ENCODE peak calls at places on chromosomes 11 and 22, in seven cellular contexts. Y, X, H, F, W, Q and G are unnamed samples.

GRCh38 chr11:68313574-68314202 is 1.3 kb downstream of the LRP5 start:
- DNase-seq in Y (no peak), X (no peak), H (no peak), F (no peak), W (no peak), Q (no peak), G (no peak)

GRCh38 chr11:43748095-43748494 is 67.6 kb downstream of the HSD17B12 start:
- DNase-seq in Y (no peak), X (no peak), H (no peak), F (no peak), W (no peak), Q (no peak), G (no peak)

GRCh38 chr11:46808804-46809431 is 37.2 kb downstream of the CKAP5 start:
- DNase-seq in Y (no peak), X (peak; percentile 27), H (no peak), F (no peak), W (no peak), Q (no peak), G (no peak)

GRCh38 chr11:65524010-65524746 is 705 bp upstream of the SCYL1 start:
- DNase-seq in Y (no peak), X (no peak), H (no peak), F (peak; percentile 21), W (no peak), Q (no peak), G (no peak)

GRCh38 chr11:10233581-10233980 is 60.4 kb downstream of the SBF2 start:
- DNase-seq in Y (no peak), X (no peak), H (no peak), F (no peak), W (peak; percentile 67), Q (no peak), G (no peak)

GRCh38 chr11:69213964-69214363 is 58.2 kb downstream of the SMIM38 start:
- DNase-seq in Y (no peak), X (no peak), H (no peak), F (no peak), W (no peak), Q (no peak), G (no peak)

GRCh38 chr11:71421392-71421950 is 26.7 kb downstream of the DHCR7 start:
- DNase-seq in Y (no peak), X (no peak), H (no peak), F (no peak), W (no peak), Q (no peak), G (no peak)

GRCh38 chr11:7655253-7656217 is 17.8 kb downstream of the CYB5R2 start:
- DNase-seq in Y (no peak), X (no peak), H (no peak), F (no peak), W (no peak), Q (no peak), G (no peak)

GRCh38 chr11:87405843-87406242 is 368.1 kb downstream of the TMEM135 start:
- DNase-seq in Y (no peak), X (no peak), H (no peak), F (no peak), W (no peak), Q (no peak), G (no peak)

GRCh38 chr11:72753341-72754148 is 1.3 kb upstream of the ARAP1 start:
- DNase-seq in Y (no peak), X (no peak), H (no peak), F (no peak), W (no peak), Q (no peak), G (no peak)

GRCh38 chr22:31938258-31938657 is 6.1 kb upstream of the YWHAH start:
- DNase-seq in Y (no peak), X (no peak), H (no peak), F (no peak), W (no peak), Q (no peak), G (no peak)

GRCh38 chr11:69444381-69445130 is 36.9 kb upstream of the LINC01488 start:
- DNase-seq in Y (no peak), X (peak; percentile 45), H (peak; percentile 30), F (no peak), W (peak; percentile 64), Q (peak; percentile 87), G (peak; percentile 95)

GRCh38 chr11:92340839-92341238 is 116.2 kb downstream of the FAT3 start:
- DNase-seq in Y (no peak), X (no peak), H (peak; percentile 25), F (peak; percentile 32), W (no peak), Q (no peak), G (peak; percentile 20)

GRCh38 chr11:83566948-83567347 is 280.8 kb upstream of the CCDC90B start:
- DNase-seq in Y (no peak), X (peak; percentile 47), H (no peak), F (no peak), W (peak; percentile 44), Q (no peak), G (no peak)

GRCh38 chr11:44189986-44190882 is 94.8 kb downstream of the EXT2 start:
- DNase-seq in Y (no peak), X (no peak), H (no peak), F (no peak), W (no peak), Q (no peak), G (no peak)

GRCh38 chr11:103420593-103420992 is 311.4 kb downstream of the DYNC2H1 start:
- DNase-seq in Y (no peak), X (no peak), H (no peak), F (no peak), W (peak; percentile 82), Q (no peak), G (no peak)

GRCh38 chr11:112871909-112872511 is 89.2 kb upstream of the NCAM1 start:
- DNase-seq in Y (no peak), X (no peak), H (no peak), F (peak; percentile 63), W (no peak), Q (no peak), G (no peak)

GRCh38 chr11:118175031-118175531 is 1.4 kb downstream of the SCN2B start:
- DNase-seq in Y (no peak), X (no peak), H (no peak), F (no peak), W (no peak), Q (no peak), G (peak; percentile 55)

GRCh38 chr11:9815486-9816136 is 151.7 kb downstream of the SWAP70 start:
- DNase-seq in Y (no peak), X (no peak), H (no peak), F (no peak), W (no peak), Q (peak; percentile 30), G (no peak)

GRCh38 chr11:88886796-88887195 is 179.0 kb downstream of the GRM5 start:
- DNase-seq in Y (peak; percentile 25), X (peak; percentile 54), H (peak; percentile 24), F (peak; percentile 16), W (no peak), Q (no peak), G (peak; percentile 8)

GRCh38 chr11:47241740-47242400 is 6.7 kb downstream of the ACP2 start:
- DNase-seq in Y (no peak), X (no peak), H (no peak), F (no peak), W (no peak), Q (no peak), G (no peak)

GRCh38 chr11:77154381-77155081 is 26.5 kb downstream of the MYO7A start:
- DNase-seq in Y (no peak), X (no peak), H (no peak), F (no peak), W (no peak), Q (no peak), G (no peak)

GRCh38 chr11:119218141-119218878 is 12.2 kb downstream of the CBL start:
- DNase-seq in Y (no peak), X (peak; percentile 36), H (no peak), F (no peak), W (peak; percentile 92), Q (no peak), G (no peak)

GRCh38 chr11:72625746-72626636 is 48.2 kb downstream of the PDE2A start:
- DNase-seq in Y (no peak), X (no peak), H (peak; percentile 63), F (no peak), W (no peak), Q (no peak), G (peak; percentile 48)

GRCh38 chr22:49966041-49966715 is 5.6 kb downstream of the PIM3 start:
- DNase-seq in Y (no peak), X (no peak), H (peak; percentile 6), F (no peak), W (no peak), Q (peak; percentile 32), G (no peak)

GRCh38 chr11:131802416-131802815 is 432.0 kb downstream of the NTM start:
- DNase-seq in Y (no peak), X (no peak), H (no peak), F (no peak), W (no peak), Q (no peak), G (no peak)

GRCh38 chr11:102810943-102811528 is 13.1 kb upstream of the MMP1 start:
- DNase-seq in Y (no peak), X (no peak), H (no peak), F (no peak), W (no peak), Q (no peak), G (no peak)

GRCh38 chr11:114259124-114259526 is 37.1 kb upstream of the NNMT start:
- DNase-seq in Y (no peak), X (no peak), H (no peak), F (no peak), W (no peak), Q (no peak), G (no peak)

GRCh38 chr11:112614605-112615004 is 346.6 kb upstream of the NCAM1 start:
- DNase-seq in Y (no peak), X (no peak), H (no peak), F (no peak), W (no peak), Q (no peak), G (no peak)

GRCh38 chr11:82864268-82864667 is 36.0 kb downstream of the PRCP start:
- DNase-seq in Y (peak; percentile 22), X (peak; percentile 46), H (peak; percentile 46), F (peak; percentile 53), W (no peak), Q (peak; percentile 52), G (peak; percentile 30)

GRCh38 chr11:62142921-62143320 is 19.1 kb downstream of the INCENP start:
- DNase-seq in Y (no peak), X (no peak), H (no peak), F (no peak), W (no peak), Q (peak; percentile 37), G (no peak)

GRCh38 chr11:126303623-126304456 is at the start of gene DCPS:
- DNase-seq in Y (peak; percentile 80), X (peak; percentile 79), H (peak; percentile 92), F (peak; percentile 94), W (no peak), Q (peak; percentile 88), G (peak; percentile 96)

GRCh38 chr11:12044799-12045198 is 36.4 kb upstream of the DKK3 start:
- DNase-seq in Y (no peak), X (no peak), H (no peak), F (no peak), W (no peak), Q (no peak), G (no peak)